ENCODE peak calls at places on chromosomes 7 and 10, in five cellular contexts. One of them, this sample, is unnamed.

GRCh38 chr7:151672706-151673105 is 153.0 kb upstream of the RHEB start:
- DNase-seq in GM12865: no peak
- DNase-seq in left ventricle myocardium inferior: no peak
- DNase-seq in lower leg skin: no peak
- DNase-seq in breast epithelium: no peak
- DNase-seq in this sample: no peak

GRCh38 chr10:1434202-1434601 is 303.1 kb downstream of the ADARB2 start:
- DNase-seq in GM12865: no peak
- DNase-seq in left ventricle myocardium inferior: no peak
- DNase-seq in lower leg skin: no peak
- DNase-seq in breast epithelium: no peak
- DNase-seq in this sample: no peak

GRCh38 chr10:4623757-4624420 is 202.1 kb upstream of the AKR1E2 start:
- DNase-seq in GM12865: no peak
- DNase-seq in left ventricle myocardium inferior: no peak
- DNase-seq in lower leg skin: no peak
- DNase-seq in breast epithelium: no peak
- DNase-seq in this sample: no peak

GRCh38 chr7:134691820-134692705 is 45.4 kb downstream of the BPGM start:
- DNase-seq in GM12865: no peak
- DNase-seq in left ventricle myocardium inferior: no peak
- DNase-seq in lower leg skin: no peak
- DNase-seq in breast epithelium: peak; percentile 68
- DNase-seq in this sample: peak; percentile 64

GRCh38 chr7:46651070-46651469 is 730.0 kb upstream of the IGFBP3 start:
- DNase-seq in GM12865: no peak
- DNase-seq in left ventricle myocardium inferior: no peak
- DNase-seq in lower leg skin: no peak
- DNase-seq in breast epithelium: no peak
- DNase-seq in this sample: no peak

GRCh38 chr10:81514811-81515210 is 360.2 kb upstream of the NRG3 start:
- DNase-seq in GM12865: no peak
- DNase-seq in left ventricle myocardium inferior: no peak
- DNase-seq in lower leg skin: no peak
- DNase-seq in breast epithelium: no peak
- DNase-seq in this sample: no peak

GRCh38 chr7:77537136-77537594 is at the start of gene PTPN12:
- DNase-seq in GM12865: no peak
- DNase-seq in left ventricle myocardium inferior: no peak
- DNase-seq in lower leg skin: peak; percentile 68
- DNase-seq in breast epithelium: no peak
- DNase-seq in this sample: no peak

GRCh38 chr10:130769146-130770017 is 542.1 kb downstream of the TCERG1L start:
- DNase-seq in GM12865: no peak
- DNase-seq in left ventricle myocardium inferior: no peak
- DNase-seq in lower leg skin: no peak
- DNase-seq in breast epithelium: no peak
- DNase-seq in this sample: no peak

GRCh38 chr7:128000854-128001265 is 30.4 kb downstream of the LRRC4 start:
- DNase-seq in GM12865: peak; percentile 78
- DNase-seq in left ventricle myocardium inferior: no peak
- DNase-seq in lower leg skin: no peak
- DNase-seq in breast epithelium: no peak
- DNase-seq in this sample: no peak

GRCh38 chr7:116097365-116098009 is 66.9 kb upstream of the TFEC start:
- DNase-seq in GM12865: no peak
- DNase-seq in left ventricle myocardium inferior: no peak
- DNase-seq in lower leg skin: no peak
- DNase-seq in breast epithelium: no peak
- DNase-seq in this sample: no peak

GRCh38 chr7:86470763-86471162 is 172.9 kb upstream of the GRM3 start:
- DNase-seq in GM12865: no peak
- DNase-seq in left ventricle myocardium inferior: no peak
- DNase-seq in lower leg skin: no peak
- DNase-seq in breast epithelium: no peak
- DNase-seq in this sample: no peak

GRCh38 chr10:119737827-119738226 is 12.0 kb downstream of the INPP5F start:
- DNase-seq in GM12865: no peak
- DNase-seq in left ventricle myocardium inferior: no peak
- DNase-seq in lower leg skin: peak; percentile 28
- DNase-seq in breast epithelium: no peak
- DNase-seq in this sample: no peak

GRCh38 chr7:44072364-44073231 is 7.2 kb upstream of the PGAM2 start:
- DNase-seq in GM12865: peak; percentile 65
- DNase-seq in left ventricle myocardium inferior: peak; percentile 82
- DNase-seq in lower leg skin: no peak
- DNase-seq in breast epithelium: peak; percentile 56
- DNase-seq in this sample: peak; percentile 72

GRCh38 chr7:114922652-114923402 is 933 bp downstream of the MDFIC start:
- DNase-seq in GM12865: peak; percentile 80
- DNase-seq in left ventricle myocardium inferior: peak; percentile 28
- DNase-seq in lower leg skin: peak; percentile 64
- DNase-seq in breast epithelium: peak; percentile 22
- DNase-seq in this sample: peak; percentile 50

GRCh38 chr7:4225352-4225751 is 456.7 kb upstream of the FOXK1 start:
- DNase-seq in GM12865: no peak
- DNase-seq in left ventricle myocardium inferior: no peak
- DNase-seq in lower leg skin: no peak
- DNase-seq in breast epithelium: no peak
- DNase-seq in this sample: no peak

GRCh38 chr10:48605264-48605615 is 367 bp upstream of the ARHGAP22 start:
- DNase-seq in GM12865: no peak
- DNase-seq in left ventricle myocardium inferior: no peak
- DNase-seq in lower leg skin: no peak
- DNase-seq in breast epithelium: no peak
- DNase-seq in this sample: no peak

GRCh38 chr7:100830396-100830795 is 3.1 kb upstream of the EPHB4 start:
- DNase-seq in GM12865: no peak
- DNase-seq in left ventricle myocardium inferior: no peak
- DNase-seq in lower leg skin: no peak
- DNase-seq in breast epithelium: no peak
- DNase-seq in this sample: no peak

GRCh38 chr7:29401827-29402226 is 161.8 kb upstream of the PRR15 start:
- DNase-seq in GM12865: no peak
- DNase-seq in left ventricle myocardium inferior: no peak
- DNase-seq in lower leg skin: no peak
- DNase-seq in breast epithelium: no peak
- DNase-seq in this sample: no peak

GRCh38 chr7:117218700-117219099 is 104.2 kb downstream of the WNT2 start:
- DNase-seq in GM12865: no peak
- DNase-seq in left ventricle myocardium inferior: no peak
- DNase-seq in lower leg skin: no peak
- DNase-seq in breast epithelium: no peak
- DNase-seq in this sample: no peak

GRCh38 chr7:95059842-95060313 is 152.5 kb downstream of the PPP1R9A start:
- DNase-seq in GM12865: no peak
- DNase-seq in left ventricle myocardium inferior: no peak
- DNase-seq in lower leg skin: no peak
- DNase-seq in breast epithelium: no peak
- DNase-seq in this sample: no peak

GRCh38 chr10:38003588-38003987 is 6.9 kb upstream of the ZNF33A start:
- DNase-seq in GM12865: no peak
- DNase-seq in left ventricle myocardium inferior: no peak
- DNase-seq in lower leg skin: no peak
- DNase-seq in breast epithelium: no peak
- DNase-seq in this sample: no peak

GRCh38 chr10:98264378-98265065 is 3.5 kb downstream of the LOXL4 start:
- DNase-seq in GM12865: no peak
- DNase-seq in left ventricle myocardium inferior: no peak
- DNase-seq in lower leg skin: no peak
- DNase-seq in breast epithelium: no peak
- DNase-seq in this sample: no peak

GRCh38 chr7:151078233-151079040 is 2.2 kb downstream of the FASTK start:
- DNase-seq in GM12865: no peak
- DNase-seq in left ventricle myocardium inferior: peak; percentile 20
- DNase-seq in lower leg skin: no peak
- DNase-seq in breast epithelium: no peak
- DNase-seq in this sample: no peak

GRCh38 chr7:157799076-157799685 is 462.4 kb downstream of the DNAJB6 start:
- DNase-seq in GM12865: no peak
- DNase-seq in left ventricle myocardium inferior: no peak
- DNase-seq in lower leg skin: no peak
- DNase-seq in breast epithelium: no peak
- DNase-seq in this sample: no peak

GRCh38 chr10:81065474-81065873 is 527.8 kb downstream of the SH2D4B start:
- DNase-seq in GM12865: no peak
- DNase-seq in left ventricle myocardium inferior: no peak
- DNase-seq in lower leg skin: no peak
- DNase-seq in breast epithelium: no peak
- DNase-seq in this sample: no peak

GRCh38 chr7:66929935-66930334 is 8.9 kb downstream of the TMEM248 start:
- DNase-seq in GM12865: no peak
- DNase-seq in left ventricle myocardium inferior: no peak
- DNase-seq in lower leg skin: no peak
- DNase-seq in breast epithelium: no peak
- DNase-seq in this sample: no peak

GRCh38 chr7:87966271-87966670 is 32.2 kb downstream of the ADAM22 start:
- DNase-seq in GM12865: no peak
- DNase-seq in left ventricle myocardium inferior: no peak
- DNase-seq in lower leg skin: no peak
- DNase-seq in breast epithelium: no peak
- DNase-seq in this sample: no peak

DNA sequence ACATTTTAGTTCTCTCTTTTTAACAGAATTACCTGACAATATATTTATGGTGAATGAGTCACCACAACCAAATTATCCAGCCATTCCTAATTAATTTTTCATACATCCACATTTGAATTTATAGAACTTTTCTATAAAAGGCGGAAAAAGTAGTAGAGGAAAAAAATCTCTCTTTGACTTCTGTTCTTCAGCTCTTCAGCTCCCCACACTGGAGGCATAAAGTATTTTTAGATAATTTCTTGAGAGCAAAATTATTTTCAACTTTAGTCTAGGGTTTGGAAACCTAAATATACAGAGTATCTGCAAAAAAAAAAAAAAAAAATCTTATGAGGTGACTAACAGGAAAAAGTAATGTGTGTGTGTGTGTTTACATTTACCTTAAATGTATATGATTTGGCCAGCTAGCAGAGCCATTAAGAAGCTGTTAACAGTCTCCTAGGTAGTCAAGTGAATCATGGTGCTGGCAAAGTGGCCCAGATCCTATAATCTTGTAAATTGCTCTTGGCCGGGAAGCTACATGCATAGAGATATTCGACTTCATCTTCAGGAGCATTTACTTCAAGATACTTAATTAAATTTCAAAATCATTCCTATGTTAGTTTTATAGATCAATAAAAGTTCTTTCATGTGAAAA is 383.1 kb upstream of the STEAP1 start:
- DNase-seq in GM12865: no peak
- DNase-seq in left ventricle myocardium inferior: no peak
- DNase-seq in lower leg skin: no peak
- DNase-seq in breast epithelium: no peak
- DNase-seq in this sample: no peak
- TF ChIP-seq CTCF in GM12865: no peak
- TF ChIP-seq CTCF in left ventricle myocardium inferior: no peak
- TF ChIP-seq CTCF in lower leg skin: no peak
- TF ChIP-seq CTCF in breast epithelium: no peak
- TF ChIP-seq CTCF in this sample: no peak

DNA sequence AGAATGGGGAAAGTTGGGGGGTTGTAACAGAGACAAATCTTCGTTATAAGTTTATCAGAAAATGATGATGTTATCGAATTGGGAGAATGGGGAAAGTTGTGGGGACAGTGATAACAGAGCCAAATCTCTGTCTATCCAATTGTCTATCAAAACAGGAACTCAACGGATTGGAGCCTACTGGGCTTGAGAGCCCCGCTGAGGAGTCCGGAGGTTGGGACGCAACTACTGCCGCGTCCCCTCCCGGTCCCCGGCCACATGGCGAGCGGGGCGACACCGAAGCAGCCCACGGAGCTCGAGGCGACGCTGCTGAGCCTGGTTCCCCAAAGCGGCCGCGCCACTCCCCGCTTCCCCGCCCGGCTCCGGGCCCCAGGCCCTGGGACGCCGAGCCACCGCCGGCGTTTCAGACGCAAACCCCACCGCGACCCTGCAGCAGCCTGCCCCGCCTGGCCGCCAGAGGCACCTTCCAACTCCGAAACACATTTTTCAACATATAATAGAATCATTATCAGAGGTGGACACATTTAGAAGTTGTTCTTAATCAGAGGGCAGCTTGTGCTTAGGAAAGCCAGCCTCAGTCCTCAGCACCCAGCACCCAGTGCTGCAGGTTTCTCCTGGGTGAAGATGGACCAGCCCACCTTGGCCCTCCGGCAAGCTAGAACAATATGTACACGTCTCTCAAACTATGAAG is 13.8 kb upstream of the RALA start:
- DNase-seq in GM12865: peak; percentile 16
- DNase-seq in left ventricle myocardium inferior: peak; percentile 33
- DNase-seq in lower leg skin: no peak
- DNase-seq in breast epithelium: no peak
- DNase-seq in this sample: peak; percentile 55
- TF ChIP-seq CTCF in GM12865: no peak
- TF ChIP-seq CTCF in left ventricle myocardium inferior: peak; percentile 33
- TF ChIP-seq CTCF in lower leg skin: no peak
- TF ChIP-seq CTCF in breast epithelium: no peak
- TF ChIP-seq CTCF in this sample: no peak

GRCh38 chr10:42753126-42753506 is 29.5 kb upstream of the BMS1 start:
- DNase-seq in GM12865: peak; percentile 22
- DNase-seq in left ventricle myocardium inferior: peak; percentile 77
- DNase-seq in lower leg skin: peak; percentile 63
- DNase-seq in breast epithelium: peak; percentile 31
- DNase-seq in this sample: peak; percentile 81
- TF ChIP-seq CTCF in GM12865: peak; percentile 44
- TF ChIP-seq CTCF in left ventricle myocardium inferior: peak; percentile 94
- TF ChIP-seq CTCF in lower leg skin: no peak
- TF ChIP-seq CTCF in breast epithelium: peak; percentile 71
- TF ChIP-seq CTCF in this sample: peak; percentile 61

GRCh38 chr10:22345301-22346086 is at the start of gene SPAG6:
- DNase-seq in GM12865: peak; percentile 37
- DNase-seq in left ventricle myocardium inferior: peak; percentile 52
- DNase-seq in lower leg skin: no peak
- DNase-seq in breast epithelium: no peak
- DNase-seq in this sample: peak; percentile 53
- TF ChIP-seq CTCF in GM12865: no peak
- TF ChIP-seq CTCF in left ventricle myocardium inferior: no peak
- TF ChIP-seq CTCF in lower leg skin: no peak
- TF ChIP-seq CTCF in breast epithelium: no peak
- TF ChIP-seq CTCF in this sample: no peak

DNA sequence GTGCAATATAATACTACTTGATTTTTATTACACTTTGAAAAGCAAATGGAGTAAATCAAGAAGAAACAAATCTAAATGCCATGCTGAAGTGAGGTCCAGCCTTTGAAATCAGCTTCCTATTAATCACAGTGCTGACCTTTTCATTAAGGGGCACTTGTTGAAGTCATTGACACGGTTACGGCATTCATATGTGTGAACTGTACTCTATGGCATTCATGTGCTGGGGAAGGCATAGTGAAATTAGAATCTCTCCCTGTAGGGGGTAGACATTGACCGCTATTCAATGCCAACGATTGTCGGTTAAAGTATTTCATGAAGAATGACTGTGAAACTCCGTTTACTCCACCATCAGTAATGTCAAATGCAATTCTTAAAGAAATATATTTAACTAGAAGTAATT is 296.1 kb upstream of the SEMA3A start:
- DNase-seq in GM12865: no peak
- DNase-seq in left ventricle myocardium inferior: no peak
- DNase-seq in lower leg skin: no peak
- DNase-seq in breast epithelium: no peak
- DNase-seq in this sample: no peak
- TF ChIP-seq CTCF in GM12865: no peak
- TF ChIP-seq CTCF in left ventricle myocardium inferior: no peak
- TF ChIP-seq CTCF in lower leg skin: no peak
- TF ChIP-seq CTCF in breast epithelium: no peak
- TF ChIP-seq CTCF in this sample: peak; percentile 20

This sample was measured in mesothelial cell of epicardium.